ENCODE peak calls at places on chromosomes 16 and 17, in ten cellular contexts. K is activated CD4-positive, alpha-beta memory T cell treated with anti-CD3 and anti-CD28 coated beads, Interleukin-2, amount 10 ng/mL, durations not matched to agents 7 days and 5 days; L is EL; N is psoas muscle; O is T-helper 1 cell; R is T47D; X is NCI-H1092 treated with DMSO at 0.1 percent for 48 hours; T is hypothalamus; W is WTC11; C is HAP-1. F is an unnamed sample.

GRCh38 chr17:42285346-42286050 is 2.8 kb upstream of the STAT5A start:
- DNase-seq in K (no peak), W (no peak), C (peak), N (no peak), L (no peak), O (no peak), X (no peak), R (no peak), T (no peak), F (no peak)

GRCh38 chr16:20792216-20792615 is 14.1 kb downstream of the ERI2 start:
- DNase-seq in C (no peak), R (no peak), L (peak), T (no peak), X (no peak), W (no peak), O (no peak), K (no peak), N (no peak), F (no peak)

GRCh38 chr16:83354015-83354414 is 453.8 kb upstream of the HSBP1 start:
- DNase-seq in O (no peak), L (no peak), N (peak), W (no peak), K (no peak), T (no peak), R (no peak), X (no peak), C (no peak), F (no peak)

GRCh38 chr16:70432304-70432799 is 6.5 kb downstream of the ST3GAL2 start:
- DNase-seq in T (no peak), X (no peak), W (no peak), L (no peak), N (no peak), O (no peak), C (no peak), K (no peak), R (no peak), F (no peak)

GRCh38 chr17:73387746-73388577 is 76.2 kb upstream of the CDC42EP4 start:
- DNase-seq in O (no peak), L (peak), R (no peak), N (peak), K (no peak), W (no peak), T (no peak), C (no peak), X (no peak), F (no peak)

GRCh38 chr17:50954641-50955121 is 88.5 kb upstream of the TOB1 start:
- DNase-seq in L (no peak), K (no peak), T (no peak), W (no peak), X (no peak), R (no peak), N (no peak), O (no peak), C (no peak), F (no peak)

GRCh38 chr17:80457236-80457856 is 19.1 kb downstream of the NPTX1 start:
- DNase-seq in N (peak), X (no peak), K (peak), C (no peak), L (no peak), T (no peak), O (peak), R (no peak), W (no peak), F (no peak)

GRCh38 chr17:27601975-27602302 is 29.0 kb upstream of the LGALS9 start:
- DNase-seq in N (no peak), R (no peak), O (no peak), X (no peak), W (no peak), C (no peak), L (no peak), T (no peak), K (no peak), F (no peak)

GRCh38 chr16:89343501-89344291 is 126.2 kb downstream of the ZNF778 start:
- DNase-seq in O (no peak), L (peak), T (no peak), R (no peak), K (no peak), C (no peak), W (no peak), N (peak), X (peak), F (peak)

GRCh38 chr17:47280072-47280811 is 26.6 kb downstream of the ITGB3 start:
- DNase-seq in L (peak), R (no peak), T (peak), O (no peak), W (no peak), C (no peak), X (no peak), N (no peak), K (no peak), F (peak)

GRCh38 chr17:36205637-36206458 is 5.0 kb upstream of the CCL4L2 start:
- DNase-seq in K (no peak), L (no peak), X (no peak), R (no peak), T (no peak), O (no peak), C (no peak), W (no peak), N (no peak), F (no peak)

GRCh38 chr17:48612456-48612853 is 1.6 kb upstream of the HOXB7 start:
- DNase-seq in L (no peak), T (no peak), N (no peak), O (no peak), K (no peak), W (no peak), C (peak), X (no peak), R (no peak), F (no peak)

GRCh38 chr16:30740364-30741251 is 7.6 kb upstream of the PHKG2 start:
- DNase-seq in R (peak), W (peak), K (no peak), X (no peak), T (peak), O (no peak), L (peak), C (no peak), N (peak), F (no peak)

GRCh38 chr16:67897231-67897630 is 4.2 kb downstream of the PSKH1 start:
- DNase-seq in L (no peak), C (no peak), R (no peak), K (no peak), X (no peak), T (peak), O (no peak), W (no peak), N (no peak), F (no peak)